ENCODE peak calls at places on chromosomes 4 and X, in eight cellular contexts. A is BJ, K is AG10803, F is lung, S is AG09309, E is fibroblast of mammary gland, Y is mucosa of descending colon, V is omental fat pad. I is an unnamed sample.

GRCh38 chrX:30246769-30247489 is at the start of gene MAGEB1:
- DNase-seq in A (no peak), K (no peak), F (no peak), S (no peak), E (no peak), Y (no peak), V (no peak), I (no peak)

GRCh38 chrX:81378550-81378949 is 176.6 kb downstream of the SH3BGRL start:
- DNase-seq in A (no peak), K (no peak), F (no peak), S (no peak), E (no peak), Y (no peak), V (no peak), I (no peak)

GRCh38 chr4:173212379-173212778 is 43.8 kb downstream of the GALNT7 start:
- DNase-seq in A (no peak), K (no peak), F (no peak), S (no peak), E (no peak), Y (no peak), V (no peak), I (no peak)

GRCh38 chrX:13159886-13160285 is 115.5 kb upstream of the FAM9C start:
- DNase-seq in A (no peak), K (peak), F (no peak), S (no peak), E (no peak), Y (no peak), V (no peak), I (no peak)

GRCh38 chr4:1329408-1330371 is 17.3 kb upstream of the UVSSA start:
- DNase-seq in A (no peak), K (no peak), F (no peak), S (no peak), E (peak), Y (no peak), V (no peak), I (no peak)

GRCh38 chr4:123826896-123827295 is 430.3 kb downstream of the SPRY1 start:
- DNase-seq in A (no peak), K (peak), F (no peak), S (no peak), E (peak), Y (no peak), V (no peak), I (peak)

GRCh38 chr4:3321295-3321889 is 28.6 kb downstream of the RGS12 start:
- DNase-seq in A (no peak), K (peak), F (no peak), S (no peak), E (peak), Y (no peak), V (no peak), I (no peak)

GRCh38 chr4:142036795-142037583 is 400.6 kb downstream of the IL15 start:
- DNase-seq in A (no peak), K (peak), F (no peak), S (no peak), E (peak), Y (no peak), V (no peak), I (peak)

GRCh38 chr4:183380901-183381300 is 58.7 kb upstream of the CLDN24 start:
- DNase-seq in A (no peak), K (no peak), F (no peak), S (no peak), E (no peak), Y (no peak), V (no peak), I (no peak)

GRCh38 chr4:80471701-80472100 is 136.2 kb downstream of the CFAP299 start:
- DNase-seq in A (no peak), K (peak), F (peak), S (no peak), E (no peak), Y (peak), V (no peak), I (no peak)

GRCh38 chr4:117203231-117203630 is 117.9 kb upstream of the TRAM1L1 start:
- DNase-seq in A (no peak), K (no peak), F (no peak), S (no peak), E (no peak), Y (no peak), V (no peak), I (no peak)

GRCh38 chr4:898123-898522 is 34.0 kb downstream of the GAK start:
- DNase-seq in A (no peak), K (no peak), F (no peak), S (no peak), E (no peak), Y (no peak), V (no peak), I (no peak)

GRCh38 chrX:40434947-40435346 is 145.8 kb upstream of the ATP6AP2 start:
- DNase-seq in A (no peak), K (peak), F (no peak), S (no peak), E (peak), Y (peak), V (no peak), I (no peak)

GRCh38 chr4:159383569-159383934 is 280.7 kb downstream of the RAPGEF2 start:
- DNase-seq in A (no peak), K (no peak), F (no peak), S (no peak), E (no peak), Y (no peak), V (no peak), I (no peak)

GRCh38 chrX:20547649-20548051 is 280.9 kb upstream of the RPS6KA3 start:
- DNase-seq in A (no peak), K (peak), F (no peak), S (peak), E (peak), Y (peak), V (no peak), I (peak)

GRCh38 chrX:135596495-135596894 is 76.0 kb downstream of the INTS6L start:
- DNase-seq in A (no peak), K (peak), F (no peak), S (no peak), E (peak), Y (peak), V (no peak), I (peak)

GRCh38 chrX:123860506-123860840 is 620 bp downstream of the XIAP start:
- DNase-seq in A (no peak), K (peak), F (no peak), S (no peak), E (no peak), Y (peak), V (no peak), I (peak)

GRCh38 chrX:12814434-12814833 is 23.2 kb downstream of the PRPS2 start:
- DNase-seq in A (no peak), K (peak), F (peak), S (peak), E (peak), Y (peak), V (no peak), I (peak)

GRCh38 chr4:40264995-40265909 is 68.4 kb downstream of the RHOH start:
- DNase-seq in A (no peak), K (no peak), F (no peak), S (no peak), E (no peak), Y (peak), V (no peak), I (no peak)

GRCh38 chr4:1504786-1505500 is 98.7 kb upstream of the NKX1-1 start:
- DNase-seq in A (no peak), K (no peak), F (no peak), S (no peak), E (no peak), Y (no peak), V (peak), I (no peak)

GRCh38 chr4:122065149-122065548 is 87.0 kb upstream of the BLTP1 start:
- DNase-seq in A (no peak), K (no peak), F (no peak), S (no peak), E (no peak), Y (no peak), V (no peak), I (no peak)

GRCh38 chr4:162164881-162165528 is 1.2 kb upstream of the FSTL5 start:
- DNase-seq in A (no peak), K (no peak), F (no peak), S (no peak), E (no peak), Y (no peak), V (no peak), I (no peak)

GRCh38 chrX:115892056-115892708 is 278.4 kb upstream of the AGTR2 start:
- DNase-seq in A (no peak), K (no peak), F (peak), S (no peak), E (peak), Y (peak), V (no peak), I (no peak)

GRCh38 chrX:9670136-9670905 is 95.3 kb downstream of the GPR143 start:
- DNase-seq in A (no peak), K (peak), F (no peak), S (no peak), E (no peak), Y (no peak), V (no peak), I (peak)

GRCh38 chr4:102815981-102816380 is 11.4 kb downstream of the UBE2D3 start:
- DNase-seq in A (peak), K (peak), F (no peak), S (peak), E (peak), Y (no peak), V (no peak), I (peak)

GRCh38 chrX:46844913-46845312 is 8.1 kb downstream of the RP2 start:
- DNase-seq in A (no peak), K (no peak), F (no peak), S (no peak), E (no peak), Y (no peak), V (no peak), I (no peak)

GRCh38 chr4:122874194-122874593 is 47.6 kb downstream of the FGF2 start:
- DNase-seq in A (peak), K (peak), F (no peak), S (peak), E (peak), Y (no peak), V (no peak), I (peak)

GRCh38 chr4:156774422-156774821 is 197.2 kb downstream of the PDGFC start:
- DNase-seq in A (peak), K (peak), F (no peak), S (peak), E (peak), Y (no peak), V (no peak), I (peak)

GRCh38 chrX:129622757-129623301 is 31.9 kb downstream of the APLN start:
- DNase-seq in A (no peak), K (no peak), F (no peak), S (no peak), E (no peak), Y (no peak), V (no peak), I (no peak)

GRCh38 chrX:106170318-106170717 is 2.2 kb downstream of the PWWP3B start:
- DNase-seq in A (no peak), K (peak), F (no peak), S (no peak), E (peak), Y (peak), V (no peak), I (no peak)

GRCh38 chrX:33923262-33923661 is 208.9 kb downstream of the FAM47A start:
- DNase-seq in A (no peak), K (no peak), F (no peak), S (no peak), E (no peak), Y (no peak), V (no peak), I (no peak)

GRCh38 chr4:71468086-71468485 is 129.3 kb downstream of the SLC4A4 start:
- DNase-seq in A (no peak), K (no peak), F (no peak), S (no peak), E (no peak), Y (no peak), V (no peak), I (no peak)

GRCh38 chr4:175656615-175657014 is 155.4 kb downstream of the GPM6A start:
- DNase-seq in A (no peak), K (no peak), F (no peak), S (no peak), E (no peak), Y (no peak), V (no peak), I (no peak)

GRCh38 chrX:105609530-105609929 is 212.8 kb upstream of the NRK start:
- DNase-seq in A (no peak), K (no peak), F (no peak), S (no peak), E (no peak), Y (no peak), V (no peak), I (no peak)

GRCh38 chr4:188611143-188611542 is 471.9 kb downstream of the TRIML1 start:
- DNase-seq in A (no peak), K (no peak), F (no peak), S (no peak), E (no peak), Y (no peak), V (no peak), I (no peak)

DNA sequence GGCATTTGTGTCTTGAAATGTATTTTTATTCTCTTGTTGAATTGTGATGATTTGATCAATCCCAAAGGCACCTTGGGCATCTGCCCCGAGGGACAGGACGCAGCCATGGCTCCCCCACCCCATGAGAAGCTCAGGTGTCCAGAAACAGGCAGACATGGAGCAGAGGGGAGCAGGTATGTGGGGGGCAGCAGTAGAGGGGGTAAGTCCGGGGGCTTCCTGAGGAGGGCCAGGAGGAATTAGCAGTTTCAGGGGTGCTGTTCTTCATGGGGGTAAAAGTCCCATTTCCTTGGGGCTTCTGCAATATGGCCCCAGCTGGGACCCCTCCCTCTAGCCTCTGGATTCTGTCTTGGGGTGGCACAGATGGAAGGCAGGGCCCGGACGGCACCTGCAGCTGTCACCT is 67.0 kb upstream of the HMX1 start:
- DNase-seq in A (no peak), K (no peak), F (no peak), S (no peak), E (no peak), Y (no peak), V (no peak), I (no peak)
- TF ChIP-seq CTCF in A (no peak), K (no peak), F (no peak), S (no peak), E (no peak), Y (no peak), V (no peak), I (no peak)

DNA sequence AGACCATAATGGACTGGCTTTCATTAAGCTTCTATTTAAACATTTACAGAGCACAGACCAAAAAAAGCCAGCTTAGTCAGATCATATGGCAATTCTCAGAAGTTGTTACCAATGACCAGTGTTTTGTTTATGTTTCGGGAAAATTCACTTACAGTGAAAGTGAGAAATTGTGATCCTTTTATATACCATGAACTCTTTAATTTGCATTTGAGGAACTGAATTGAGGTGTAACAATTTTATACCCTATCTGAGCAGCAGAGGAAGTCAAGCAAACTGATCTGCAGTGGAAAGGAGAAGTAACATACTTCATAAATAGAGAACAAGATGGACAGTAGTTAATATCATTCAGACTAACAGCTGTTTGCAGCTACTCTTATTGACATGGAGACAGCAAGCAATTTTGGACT is 97.1 kb downstream of the TMA16 start:
- DNase-seq in A (no peak), K (no peak), F (no peak), S (no peak), E (no peak), Y (no peak), V (no peak), I (no peak)
- TF ChIP-seq CTCF in A (no peak), K (no peak), F (no peak), S (no peak), E (no peak), Y (no peak), V (no peak), I (no peak)

DNA sequence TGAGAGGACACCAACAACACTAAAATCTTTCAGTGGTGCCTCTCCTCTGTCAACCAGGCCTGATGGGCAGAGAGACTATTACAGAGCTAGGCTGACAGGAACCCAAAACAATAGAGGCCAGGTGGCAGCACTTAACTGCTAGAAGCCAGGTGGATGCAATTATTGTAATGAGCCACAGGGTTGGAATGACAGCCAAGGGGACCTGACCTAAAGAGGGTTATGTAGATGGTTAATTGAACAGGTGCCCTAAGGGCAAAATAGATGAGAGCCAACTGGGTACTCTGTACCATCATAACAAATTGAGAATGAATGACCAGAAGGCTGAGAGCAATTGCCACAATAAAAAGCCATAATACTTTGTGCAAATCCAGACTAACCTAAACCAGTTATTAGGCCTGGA is 24.7 kb upstream of the FRAS1 start:
- DNase-seq in A (no peak), K (no peak), F (no peak), S (no peak), E (no peak), Y (peak), V (no peak), I (no peak)
- TF ChIP-seq CTCF in A (no peak), K (no peak), F (no peak), S (no peak), E (no peak), Y (no peak), V (no peak), I (no peak)

DNA sequence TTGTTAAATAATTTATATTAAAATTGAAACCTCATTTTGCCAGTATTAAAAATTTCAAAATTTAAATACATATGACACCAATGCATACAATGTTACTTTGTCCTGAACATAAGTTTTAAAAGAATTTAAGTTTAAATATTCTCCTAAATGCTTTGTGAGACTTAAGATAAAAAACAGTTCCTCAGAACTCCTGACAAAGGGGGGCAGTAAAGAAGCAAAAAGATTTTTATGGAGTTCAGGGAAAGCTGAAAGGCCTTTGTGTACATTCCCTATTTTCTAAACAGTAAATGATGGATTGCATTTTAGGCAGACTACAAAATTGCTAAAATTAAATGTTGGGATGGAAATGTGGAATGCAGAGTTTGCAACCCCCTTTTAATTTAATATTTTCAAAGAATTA is 81.8 kb downstream of the SNCA start:
- DNase-seq in A (no peak), K (no peak), F (no peak), S (no peak), E (peak), Y (no peak), V (no peak), I (no peak)
- TF ChIP-seq CTCF in A (no peak), K (peak), F (no peak), S (peak), E (peak), Y (no peak), V (no peak), I (peak)

GRCh38 chrX:88613338-88613737 is 133.7 kb upstream of the CPXCR1 start:
- DNase-seq in A (no peak), K (no peak), F (no peak), S (no peak), E (peak), Y (no peak), V (no peak), I (no peak)
- TF ChIP-seq CTCF in A (no peak), K (no peak), F (no peak), S (peak), E (peak), Y (no peak), V (no peak), I (peak)

GRCh38 chr4:7287274-7287917 is 95.1 kb downstream of the SORCS2 start:
- DNase-seq in A (no peak), K (no peak), F (no peak), S (no peak), E (no peak), Y (no peak), V (no peak), I (no peak)
- TF ChIP-seq CTCF in A (no peak), K (no peak), F (no peak), S (no peak), E (no peak), Y (no peak), V (no peak), I (no peak)

DNA sequence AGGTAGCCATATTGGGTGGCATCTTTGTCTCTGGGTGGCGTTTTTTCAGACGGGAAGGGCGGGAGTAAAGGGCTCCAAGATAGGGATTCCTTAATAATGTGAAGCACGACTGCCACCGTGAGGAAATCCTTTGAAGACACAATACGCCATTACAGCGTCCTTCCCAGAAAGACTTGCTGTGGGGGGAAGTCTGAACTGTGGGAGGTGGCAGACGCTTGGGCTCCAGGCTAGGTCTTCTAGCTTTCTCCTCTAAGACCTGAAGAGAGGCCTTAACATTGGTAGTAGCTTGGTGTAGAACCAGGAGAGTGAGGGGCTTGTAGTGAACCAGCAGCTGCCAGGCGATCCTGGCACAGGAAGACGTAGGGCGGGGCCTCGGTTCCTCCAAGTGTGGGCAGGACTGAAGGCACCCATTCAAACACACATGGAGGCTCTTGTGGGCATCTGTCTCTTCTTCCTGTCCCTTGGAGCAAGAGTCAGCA is 197.3 kb downstream of the OR13H1 start:
- DNase-seq in A (no peak), K (no peak), F (peak), S (no peak), E (peak), Y (no peak), V (peak), I (no peak)
- TF ChIP-seq CTCF in A (no peak), K (no peak), F (peak), S (peak), E (peak), Y (no peak), V (no peak), I (no peak)